ENCODE peak calls at places on chromosomes 7 and 10, in four cellular contexts. U, O, A and V are unnamed samples.

GRCh38 chr7:86091369-86091768 is 552.3 kb upstream of the GRM3 start:
- DNase-seq in U (no peak), O (no peak), A (no peak), V (no peak)

GRCh38 chr7:29556405-29557195 is 7.0 kb upstream of the PRR15 start:
- DNase-seq in U (no peak), O (no peak), A (no peak), V (no peak)

GRCh38 chr10:87845624-87846377 is 17.5 kb downstream of the KLLN start:
- DNase-seq in U (peak), O (no peak), A (peak), V (no peak)

GRCh38 chr7:117021366-117021765 is 68.1 kb downstream of the ST7 start:
- DNase-seq in U (no peak), O (no peak), A (no peak), V (no peak)

GRCh38 chr7:98984126-98984525 is 105.8 kb downstream of the TRRAP start:
- DNase-seq in U (no peak), O (no peak), A (no peak), V (no peak)

GRCh38 chr10:127987467-127988380 is 80.8 kb downstream of the PTPRE start:
- DNase-seq in U (no peak), O (no peak), A (no peak), V (no peak)

GRCh38 chr7:13057462-13058200 is 370.2 kb downstream of the ARL4A start:
- DNase-seq in U (no peak), O (no peak), A (no peak), V (no peak)

GRCh38 chr7:44607141-44608068 is 978 bp downstream of the OGDH start:
- DNase-seq in U (no peak), O (no peak), A (no peak), V (no peak)

GRCh38 chr7:18624436-18624835 is 128.9 kb downstream of the HDAC9 start:
- DNase-seq in U (no peak), O (no peak), A (no peak), V (no peak)

GRCh38 chr10:97169911-97170693 is 15.7 kb downstream of the SLIT1 start:
- DNase-seq in U (no peak), O (no peak), A (no peak), V (no peak)

GRCh38 chr7:52431082-52431815 is 604.2 kb upstream of the POM121L12 start:
- DNase-seq in U (no peak), O (no peak), A (no peak), V (no peak)

GRCh38 chr7:27102578-27103442 is at the start of gene HOXA2:
- DNase-seq in U (peak), O (no peak), A (no peak), V (no peak)

GRCh38 chr7:100629117-100629711 is 12.1 kb downstream of the TFR2 start:
- DNase-seq in U (no peak), O (peak), A (peak), V (peak)

GRCh38 chr10:11761431-11761830 is 19.2 kb downstream of the ECHDC3 start:
- DNase-seq in U (no peak), O (no peak), A (no peak), V (no peak)

GRCh38 chr10:18400201-18400910 is 251.0 kb downstream of the NSUN6 start:
- DNase-seq in U (peak), O (no peak), A (peak), V (peak)

GRCh38 chr10:7512487-7512886 is 101.7 kb upstream of the SFMBT2 start:
- DNase-seq in U (no peak), O (no peak), A (peak), V (peak)

GRCh38 chr7:65979583-65980477 is 2.2 kb downstream of the GUSB start:
- DNase-seq in U (no peak), O (no peak), A (no peak), V (no peak)

GRCh38 chr10:52212062-52212461 is 102.0 kb upstream of the DKK1 start:
- DNase-seq in U (peak), O (no peak), A (peak), V (no peak)

GRCh38 chr10:132714906-132715790 is 70.8 kb downstream of the NKX6-2 start:
- DNase-seq in U (no peak), O (no peak), A (no peak), V (no peak)

GRCh38 chr7:95478139-95479037 is 7.4 kb upstream of the ASB4 start:
- DNase-seq in U (peak), O (no peak), A (peak), V (peak)

GRCh38 chr7:138460176-138460648 is at the start of gene TRIM24:
- DNase-seq in U (peak), O (no peak), A (no peak), V (no peak)

GRCh38 chr10:38094158-38094922 is at the start of gene ZNF37A:
- DNase-seq in U (peak), O (peak), A (peak), V (peak)
- H4K5ac ChIP-seq in U (peak), O (no peak), A (no peak), V (no peak)

GRCh38 chr10:63423489-63423888 is 42.3 kb downstream of the JMJD1C start:
- DNase-seq in U (peak), O (no peak), A (no peak), V (no peak)
- H4K5ac ChIP-seq in U (no peak), O (no peak), A (no peak), V (no peak)

DNA sequence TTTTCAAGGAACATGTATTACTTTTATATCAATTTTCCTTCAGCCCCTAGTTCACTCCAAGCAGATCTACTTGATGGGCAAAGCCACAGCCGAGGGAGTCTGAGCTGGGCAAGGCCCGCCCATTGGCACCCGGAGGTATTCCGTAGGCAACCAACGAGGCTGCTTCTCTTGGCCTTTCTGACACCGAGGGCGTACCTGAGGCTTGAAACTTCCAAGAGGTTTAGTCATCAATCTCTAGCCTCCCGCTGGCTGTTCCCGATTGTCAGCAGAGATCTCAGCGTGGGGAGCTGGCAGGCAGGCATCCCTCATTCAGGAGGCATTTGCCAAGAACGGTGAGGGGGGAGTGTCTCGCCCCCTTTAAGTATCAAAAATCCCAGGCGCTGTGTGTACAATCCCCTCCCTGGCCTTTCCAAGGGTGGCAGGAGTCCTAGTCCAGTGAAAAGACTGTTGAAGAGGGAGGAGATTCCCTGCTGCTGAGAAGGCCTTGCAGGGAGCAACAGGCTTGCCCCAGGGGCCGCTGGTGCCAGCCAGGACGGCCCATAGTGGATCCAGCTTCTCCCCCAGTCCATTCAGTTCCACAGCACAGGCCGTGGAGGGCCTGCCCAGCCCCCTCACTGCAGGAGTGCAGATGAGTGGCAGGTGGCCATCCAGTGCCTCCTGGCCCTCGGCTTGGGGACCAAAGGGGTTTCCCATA is 39.8 kb downstream of the OAT start:
- DNase-seq in U (no peak), O (no peak), A (peak), V (no peak)
- H4K5ac ChIP-seq in U (no peak), O (no peak), A (no peak), V (no peak)

GRCh38 chr10:110217609-110218008 is 10.2 kb downstream of the MXI1 start:
- DNase-seq in U (no peak), O (no peak), A (no peak), V (no peak)

GRCh38 chr10:110216942-110217341 is 9.5 kb downstream of the MXI1 start:
- DNase-seq in U (no peak), O (no peak), A (no peak), V (no peak)

GRCh38 chr10:110220383-110220782 is 13.0 kb downstream of the MXI1 start:
- DNase-seq in U (no peak), O (no peak), A (no peak), V (no peak)

GRCh38 chr10:110219884-110220283 is 12.5 kb downstream of the MXI1 start:
- DNase-seq in U (no peak), O (no peak), A (no peak), V (no peak)

DNA sequence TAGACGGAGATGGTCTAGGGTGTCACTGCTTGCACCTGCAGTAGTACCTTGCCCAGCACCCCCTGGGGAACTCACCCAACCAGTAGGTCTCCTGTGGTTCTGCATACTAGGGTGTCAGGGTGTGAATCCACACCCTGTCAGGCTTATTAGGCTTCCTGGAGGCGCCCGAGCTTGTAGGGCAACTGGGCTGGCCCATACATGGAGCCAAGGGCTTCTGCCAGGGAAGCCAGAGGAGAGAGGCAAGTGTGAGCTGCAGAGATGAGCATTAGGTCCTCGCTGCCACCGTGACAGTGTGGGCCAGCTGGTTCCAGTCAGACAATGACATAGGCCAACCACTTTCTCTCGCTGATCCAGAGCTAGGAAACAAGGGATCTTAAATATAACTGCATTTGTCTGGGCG is 11.2 kb downstream of the MXI1 start:
- DNase-seq in U (no peak), O (no peak), A (no peak), V (no peak)
- H4K5ac ChIP-seq in U (no peak), O (no peak), A (no peak), V (no peak)